ENCODE peak calls at places on chromosomes 2 and 18, in five cellular contexts. Q is heart left ventricle, K is left lung, L is epithelial cell of esophagus, S is glutamatergic neuron. D is an unnamed sample.

GRCh38 chr2:174573621-174574081 is 24.0 kb downstream of the WIPF1 start:
- DNase-seq in Q (peak), K (peak), L (peak), S (no peak), D (no peak)

GRCh38 chr2:51710222-51710621 is 678.3 kb upstream of the NRXN1 start:
- DNase-seq in Q (no peak), K (no peak), L (peak), S (peak), D (peak)

GRCh38 chr2:227536445-227536844 is 62.2 kb upstream of the SCYGR2 start:
- DNase-seq in Q (no peak), K (no peak), L (no peak), S (no peak), D (no peak)

GRCh38 chr18:44969214-44969842 is 288.6 kb downstream of the SETBP1 start:
- DNase-seq in Q (no peak), K (no peak), L (no peak), S (no peak), D (no peak)

GRCh38 chr18:36933552-36933951 is 104.6 kb downstream of the KIAA1328 start:
- DNase-seq in Q (no peak), K (no peak), L (no peak), S (no peak), D (no peak)

GRCh38 chr18:39773656-39774055 is 2181.4 kb upstream of the PIK3C3 start:
- DNase-seq in Q (no peak), K (no peak), L (no peak), S (no peak), D (no peak)

GRCh38 chr2:170500770-170501169 is 214.4 kb upstream of the SP5 start:
- DNase-seq in Q (no peak), K (no peak), L (no peak), S (no peak), D (no peak)

GRCh38 chr18:48061781-48062570 is 131.5 kb upstream of the SMAD2 start:
- DNase-seq in Q (no peak), K (no peak), L (peak), S (no peak), D (no peak)

GRCh38 chr18:36066001-36066400 is 1.4 kb downstream of the RPRD1A start:
- DNase-seq in Q (no peak), K (no peak), L (no peak), S (no peak), D (no peak)

GRCh38 chr2:138726681-138727080 is 53.5 kb downstream of the NXPH2 start:
- DNase-seq in Q (no peak), K (no peak), L (peak), S (no peak), D (no peak)

GRCh38 chr2:138730497-138731030 is 49.6 kb downstream of the NXPH2 start:
- DNase-seq in Q (no peak), K (no peak), L (no peak), S (no peak), D (no peak)

GRCh38 chr2:138724765-138725459 is 55.3 kb downstream of the NXPH2 start:
- DNase-seq in Q (no peak), K (no peak), L (no peak), S (no peak), D (no peak)

GRCh38 chr2:138724296-138724695 is 55.9 kb downstream of the NXPH2 start:
- DNase-seq in Q (no peak), K (no peak), L (no peak), S (no peak), D (no peak)

GRCh38 chr2:138727956-138728355 is 52.2 kb downstream of the NXPH2 start:
- DNase-seq in Q (no peak), K (no peak), L (no peak), S (no peak), D (no peak)
- TF ChIP-seq CTCF in Q (no peak), K (no peak), L (no peak), S (no peak), D (no peak)

GRCh38 chr18:49630246-49630699 is 68.4 kb downstream of the LIPG start:
- DNase-seq in Q (no peak), K (no peak), L (peak), S (no peak), D (no peak)

GRCh38 chr18:49631146-49631866 is 69.4 kb downstream of the LIPG start:
- DNase-seq in Q (no peak), K (no peak), L (no peak), S (no peak), D (no peak)

GRCh38 chr18:49628119-49628518 is 66.3 kb downstream of the LIPG start:
- DNase-seq in Q (no peak), K (no peak), L (peak), S (no peak), D (no peak)

GRCh38 chr18:49626842-49627360 is 65.0 kb downstream of the LIPG start:
- DNase-seq in Q (no peak), K (no peak), L (no peak), S (no peak), D (no peak)

DNA sequence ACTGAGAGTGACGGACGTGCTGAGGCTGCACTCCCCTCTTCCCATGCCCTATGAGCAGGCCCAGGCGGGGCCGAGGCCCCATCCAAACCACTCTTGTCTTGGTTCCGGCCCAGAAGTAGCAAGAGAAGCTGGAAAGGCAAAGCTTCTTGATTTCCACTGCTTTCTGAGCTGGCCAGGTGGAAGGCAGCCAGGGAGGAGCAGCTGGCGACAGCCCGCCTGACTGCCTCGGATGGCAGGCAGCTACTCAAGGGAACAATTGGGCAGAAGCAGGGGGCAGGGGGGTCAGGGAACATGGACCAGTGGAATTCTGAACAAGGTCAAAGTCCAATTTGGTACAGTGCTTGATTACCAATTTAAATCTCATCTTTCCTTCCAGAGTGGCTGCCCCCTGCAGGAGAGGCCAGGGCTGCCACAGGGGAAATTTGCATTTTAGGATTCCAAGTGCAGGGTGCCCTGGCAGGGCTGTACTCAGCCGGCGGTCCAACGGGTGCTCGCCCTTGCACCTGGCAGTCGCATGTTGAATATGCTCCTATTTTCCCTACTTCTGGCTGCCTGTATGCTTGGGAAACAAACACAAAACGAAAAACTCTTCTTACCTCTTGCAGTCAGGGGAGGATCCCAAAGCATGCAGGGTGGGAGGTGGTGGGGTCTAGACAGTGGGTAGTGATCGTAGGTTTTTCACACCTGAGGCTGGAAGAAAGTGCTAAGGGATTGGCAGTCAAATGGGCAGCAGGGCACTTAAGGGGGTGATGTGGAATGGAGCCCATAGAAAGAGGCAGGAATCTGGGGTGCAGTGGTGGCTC is 67.3 kb downstream of the LIPG start:
- DNase-seq in Q (peak), K (no peak), L (no peak), S (no peak), D (no peak)
- TF ChIP-seq CTCF in Q (no peak), K (no peak), L (peak), S (peak), D (no peak)

GRCh38 chr2:158544998-158545397 is 88.2 kb downstream of the PKP4 start:
- DNase-seq in Q (no peak), K (no peak), L (no peak), S (no peak), D (no peak)

GRCh38 chr2:158543957-158544356 is 87.2 kb downstream of the PKP4 start:
- DNase-seq in Q (peak), K (no peak), L (no peak), S (no peak), D (no peak)

GRCh38 chr2:158542577-158542976 is 85.8 kb downstream of the PKP4 start:
- DNase-seq in Q (no peak), K (no peak), L (no peak), S (no peak), D (no peak)

DNA sequence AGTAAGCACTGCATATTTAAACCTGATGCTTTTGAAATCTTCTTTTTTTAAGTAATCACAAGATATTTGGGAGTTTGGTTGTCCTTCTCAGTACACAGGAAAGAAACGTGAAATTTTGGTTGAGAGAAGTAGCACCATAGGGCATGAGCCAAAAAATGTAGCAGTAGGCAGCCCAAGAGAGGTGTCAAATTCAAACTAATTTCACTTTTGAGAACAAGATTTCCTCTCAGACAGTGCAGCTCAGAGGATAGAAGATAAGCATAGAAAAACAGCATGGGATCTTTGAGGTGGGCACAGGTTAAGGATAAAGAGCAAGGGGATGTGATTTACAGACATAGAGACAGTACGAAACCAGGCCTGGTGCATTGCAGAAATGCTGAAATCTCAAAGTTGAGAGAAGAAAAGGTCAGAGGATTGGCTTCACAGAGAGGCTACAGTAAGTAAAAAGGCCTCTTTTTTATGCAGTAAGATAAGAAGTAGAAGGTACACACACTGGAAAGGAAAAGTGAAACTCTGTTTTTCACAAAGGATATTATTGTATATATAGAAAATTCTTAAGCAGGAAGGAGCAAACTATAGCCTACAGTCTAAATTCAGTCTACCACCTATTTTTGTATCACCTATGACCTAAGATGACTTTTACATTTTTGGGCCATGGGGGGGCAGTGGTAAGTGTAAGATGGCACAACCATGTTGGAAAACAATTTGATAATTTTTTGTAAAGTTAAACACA is 89.8 kb downstream of the PKP4 start:
- DNase-seq in Q (no peak), K (no peak), L (no peak), S (no peak), D (no peak)
- TF ChIP-seq CTCF in Q (no peak), K (no peak), L (no peak), S (no peak), D (no peak)

GRCh38 chr18:61149786-61150185 is 183.4 kb upstream of the CDH20 start:
- DNase-seq in Q (no peak), K (no peak), L (peak), S (no peak), D (no peak)

GRCh38 chr18:61153571-61153970 is 179.7 kb upstream of the CDH20 start:
- DNase-seq in Q (no peak), K (no peak), L (no peak), S (no peak), D (no peak)

GRCh38 chr18:61148322-61148721 is 184.9 kb upstream of the CDH20 start:
- DNase-seq in Q (no peak), K (no peak), L (no peak), S (no peak), D (no peak)
- TF ChIP-seq CTCF in Q (no peak), K (no peak), L (no peak), S (no peak), D (no peak)

D was measured in nephron progenitor cell.